ENCODE peak calls at places on chromosomes 16 and 17, in five cellular contexts. R is SK-N-SH, Q is GM12878, D is K562, X is HepG2. T is an unnamed sample.

GRCh38 chr16:58629681-58630640 is at the start of gene CNOT1:
- DNase-seq in R (peak; percentile 95), Q (peak; percentile 97), X (peak; percentile 100), D (peak; percentile 98), T (peak; percentile 100)

GRCh38 chr16:3149630-3150345 is 15.0 kb downstream of the ZNF213 start:
- DNase-seq in R (peak; percentile 87), D (peak; percentile 82), X (no peak), Q (no peak), T (peak; percentile 42)

GRCh38 chr17:44829558-44830358 is at the start of gene GJC1:
- DNase-seq in R (peak; percentile 91), D (peak; percentile 71), Q (no peak), X (no peak), T (no peak)

GRCh38 chr16:51994597-51994996 is 552.3 kb downstream of the TOX3 start:
- DNase-seq in R (no peak), D (no peak), Q (no peak), X (peak; percentile 37), T (no peak)

GRCh38 chr16:25747160-25747758 is 55.5 kb downstream of the HS3ST4 start:
- DNase-seq in R (no peak), D (peak; percentile 22), Q (no peak), X (no peak), T (no peak)

GRCh38 chr17:66468241-66469087 is 166.1 kb downstream of the PRKCA start:
- DNase-seq in D (peak; percentile 69), X (peak; percentile 27), Q (peak; percentile 1), R (no peak), T (peak; percentile 26)

GRCh38 chr17:79842136-79842655 is 3.0 kb upstream of the CBX4 start:
- DNase-seq in D (no peak), X (no peak), Q (no peak), R (no peak), T (no peak)

GRCh38 chr16:31107465-31107867 is 720 bp upstream of the BCKDK start:
- DNase-seq in X (no peak), Q (peak; percentile 54), D (no peak), R (no peak), T (no peak)

GRCh38 chr16:88459366-88460055 is 6.4 kb downstream of the ZFPM1 start:
- DNase-seq in D (no peak), X (no peak), Q (no peak), R (no peak), T (no peak)

GRCh38 chr17:41496803-41497484 is 7.2 kb upstream of the KRT36 start:
- DNase-seq in D (peak; percentile 91), X (peak; percentile 86), Q (peak; percentile 12), R (peak; percentile 82), T (peak; percentile 83)

GRCh38 chr16:88374736-88375135 is 8.0 kb upstream of the ZNF469 start:
- DNase-seq in R (peak; percentile 18), D (no peak), Q (no peak), X (no peak), T (no peak)

GRCh38 chr17:78359936-78360370 is at the start of gene SOCS3:
- DNase-seq in D (peak; percentile 95), R (peak; percentile 99), Q (no peak), X (peak; percentile 86), T (peak; percentile 94)

GRCh38 chr17:37824534-37825485 is 80.0 kb upstream of the HNF1B start:
- DNase-seq in Q (no peak), R (no peak), X (peak; percentile 62), D (no peak), T (peak; percentile 90)

GRCh38 chr17:9538626-9539025 is 37.0 kb downstream of the STX8 start:
- DNase-seq in X (no peak), D (no peak), R (no peak), Q (no peak), T (no peak)

GRCh38 chr16:85258616-85259015 is 146.3 kb upstream of the CIBAR2 start:
- DNase-seq in D (no peak), X (no peak), Q (no peak), R (peak; percentile 78), T (no peak)

GRCh38 chr16:79261461-79261860 is 339.1 kb downstream of the MAF start:
- DNase-seq in Q (no peak), R (peak; percentile 28), D (peak; percentile 29), X (peak; percentile 21), T (no peak)

GRCh38 chr16:16014329-16015224 is 65.2 kb downstream of the ABCC1 start:
- DNase-seq in R (no peak), X (peak; percentile 93), D (no peak), Q (no peak), T (peak; percentile 62)

GRCh38 chr17:19260958-19261357 is 23.8 kb downstream of the EPN2 start:
- DNase-seq in Q (no peak), R (no peak), D (no peak), X (no peak), T (no peak)

GRCh38 chr17:15999974-16000827 is 577 bp downstream of the TTC19 start:
- DNase-seq in Q (no peak), R (no peak), D (no peak), X (peak; percentile 15), T (peak; percentile 22)

GRCh38 chr16:74035816-74036215 is 260.8 kb upstream of the PSMD7 start:
- DNase-seq in D (peak; percentile 39), X (peak; percentile 12), R (peak; percentile 62), Q (no peak), T (peak; percentile 2)

GRCh38 chr16:87927195-87927562 is 9.2 kb downstream of the CA5A start:
- DNase-seq in R (no peak), X (no peak), D (no peak), Q (no peak), T (no peak)

GRCh38 chr16:6949240-6949639 is 383.4 kb upstream of the RBFOX1 start:
- DNase-seq in R (no peak), Q (no peak), D (no peak), X (no peak), T (no peak)

GRCh38 chr16:83354015-83354414 is 453.8 kb upstream of the HSBP1 start:
- DNase-seq in R (no peak), D (no peak), X (no peak), Q (no peak), T (no peak)

GRCh38 chr16:68370921-68371651 is 60.3 kb downstream of the PRMT7 start:
- DNase-seq in R (no peak), X (no peak), Q (no peak), D (peak; percentile 41), T (no peak)
- TF ChIP-seq MXI1 in R (no peak), X (no peak), Q (no peak), D (no peak), T (no peak)

GRCh38 chr16:28823291-28823718 is 506 bp downstream of the ATXN2L start:
- DNase-seq in Q (no peak), R (no peak), D (no peak), X (no peak), T (no peak)
- TF ChIP-seq MXI1 in Q (no peak), R (no peak), D (no peak), X (no peak), T (no peak)

GRCh38 chr17:76753061-76753961 is 15.4 kb downstream of the MFSD11 start:
- DNase-seq in D (no peak), R (no peak), Q (no peak), X (no peak), T (no peak)
- TF ChIP-seq MXI1 in D (no peak), R (no peak), Q (no peak), X (no peak), T (no peak)

DNA sequence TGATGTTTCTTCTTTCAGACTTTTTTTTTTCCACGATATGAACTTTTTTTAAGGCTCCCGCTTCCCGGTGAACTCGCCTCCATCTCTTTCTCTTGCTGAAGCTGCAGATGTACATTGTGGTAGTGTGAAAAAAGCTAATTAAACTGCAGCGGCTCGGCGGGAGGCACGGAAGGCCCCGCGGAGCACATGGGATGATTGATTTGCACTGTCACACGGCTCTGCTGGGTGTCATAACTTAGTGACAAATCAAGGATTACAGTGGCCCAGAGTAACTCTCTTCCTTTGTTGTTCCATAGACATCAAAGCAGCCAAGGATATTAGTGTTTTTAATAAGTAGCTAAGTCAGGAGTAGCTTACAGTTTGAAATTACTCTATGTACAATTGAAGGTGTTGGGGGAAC is 196.2 kb downstream of the AXIN2 start:
- DNase-seq in D (no peak), Q (no peak), R (no peak), X (no peak), T (no peak)
- TF ChIP-seq MXI1 in D (no peak), Q (no peak), R (no peak), X (no peak), T (no peak)

DNA sequence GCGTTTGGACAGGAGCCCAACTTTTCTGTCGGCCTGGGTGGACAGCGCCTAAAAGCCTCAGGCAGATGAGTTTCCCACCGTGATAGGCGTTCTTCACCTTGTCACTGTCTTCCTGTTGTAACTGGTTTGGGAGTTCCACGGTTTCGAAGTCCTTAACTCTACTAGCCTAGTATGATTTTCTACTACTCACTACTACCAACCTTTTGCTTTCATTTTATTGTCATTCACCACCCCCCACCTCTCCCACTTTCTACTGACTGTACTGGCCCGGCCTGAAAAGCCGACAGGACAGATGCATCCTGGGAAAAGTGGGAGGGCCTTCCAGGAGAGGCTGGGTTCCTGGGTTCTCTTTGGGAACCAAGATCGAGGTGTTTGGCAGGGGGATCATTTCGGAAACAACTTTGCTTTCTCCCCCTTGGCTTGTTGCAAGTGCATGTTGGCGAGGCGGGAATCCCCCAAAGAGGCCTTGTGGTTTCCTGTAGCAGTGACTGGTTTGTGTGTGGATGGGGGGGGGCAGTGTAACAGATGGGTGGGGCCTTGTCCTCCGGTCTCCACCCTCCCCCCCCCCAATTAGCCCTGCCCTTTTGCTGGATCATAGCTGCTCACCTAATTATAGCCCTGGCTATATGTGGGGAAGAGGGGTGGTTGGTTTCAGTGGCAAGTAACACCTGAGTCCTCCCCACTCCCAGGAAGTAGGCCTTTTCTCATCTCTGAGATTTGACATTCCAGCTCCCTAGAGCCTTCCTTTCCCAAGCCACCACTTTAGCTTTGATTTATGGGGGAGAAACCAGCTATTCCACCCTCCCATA is 1.4 kb downstream of the EIF5A start:
- DNase-seq in R (peak; percentile 77), D (peak; percentile 42), X (peak; percentile 79), Q (peak; percentile 67), T (peak; percentile 77)
- TF ChIP-seq MXI1 in R (peak; percentile 2), D (no peak), X (no peak), Q (no peak), T (no peak)

DNA sequence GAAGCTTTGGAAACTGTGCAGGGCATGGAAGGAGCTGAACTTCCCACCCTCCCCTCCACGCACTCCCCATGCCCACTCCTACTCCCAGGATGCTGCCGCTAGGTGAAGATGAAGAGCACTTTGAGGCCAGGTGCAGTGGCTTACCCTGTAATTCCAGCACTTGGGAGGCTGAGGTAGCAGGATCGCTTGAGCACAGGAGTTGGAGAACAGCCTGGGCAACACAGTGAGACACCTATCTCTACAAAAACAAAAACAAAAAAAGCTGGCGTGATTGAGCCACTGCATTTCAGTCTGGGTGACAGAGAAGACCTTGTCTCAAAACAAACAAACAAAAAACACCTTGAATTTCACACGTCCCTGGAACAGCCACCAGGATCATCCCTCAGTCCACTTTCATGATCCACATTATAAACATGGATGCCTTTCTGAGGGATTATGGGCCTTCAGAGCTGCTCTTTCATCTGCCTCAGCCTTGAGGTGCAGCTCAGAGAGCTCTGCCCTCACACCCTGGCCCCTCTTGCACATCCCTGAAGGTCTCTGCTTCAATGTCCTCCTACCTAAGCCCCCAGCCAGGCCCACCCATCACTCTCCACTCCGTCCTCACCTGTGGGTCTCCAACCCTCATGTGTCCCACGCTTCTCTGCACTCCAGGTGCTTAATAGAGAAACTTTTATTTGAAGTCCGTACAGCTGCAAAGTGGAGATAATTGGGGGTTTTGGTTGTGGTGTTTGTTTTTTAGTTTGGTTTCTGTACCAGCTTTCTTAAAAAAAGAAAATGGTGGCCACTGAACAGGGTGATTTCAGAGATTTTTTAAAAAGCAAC is 25.8 kb downstream of the PHB1 start:
- DNase-seq in R (no peak), D (no peak), Q (no peak), X (no peak), T (peak; percentile 28)
- TF ChIP-seq MXI1 in R (no peak), D (no peak), Q (no peak), X (no peak), T (no peak)

GRCh38 chr17:76427457-76428231 is 25.3 kb downstream of the UBE2O start:
- DNase-seq in Q (no peak), D (no peak), X (no peak), R (no peak), T (peak; percentile 73)
- TF ChIP-seq MXI1 in Q (no peak), D (no peak), X (no peak), R (no peak), T (no peak)

T was measured in IMR-90.